ENCODE peak calls at places on chromosomes 11 and 22, in nine cellular contexts. One of them, this sample, is unnamed.
A peak's percentile ranks its signal among the peaks of the same experiment; 100 is the strongest.

GRCh38 chr22:37464181-37464580 is 22.0 kb downstream of the MFNG start:
- DNase-seq in stomach: no peak
- DNase-seq in sigmoid colon: no peak
- DNase-seq in K562: no peak
- DNase-seq in upper lobe of left lung: no peak
- DNase-seq in transverse colon: peak; percentile 17
- DNase-seq in HepG2: no peak
- DNase-seq in H1: no peak
- DNase-seq in esophagus muscularis mucosa: no peak
- DNase-seq in this sample: no peak

GRCh38 chr11:70866834-70867233 is 385.5 kb downstream of the SHANK2 start:
- DNase-seq in stomach: no peak
- DNase-seq in sigmoid colon: no peak
- DNase-seq in K562: no peak
- DNase-seq in upper lobe of left lung: no peak
- DNase-seq in transverse colon: no peak
- DNase-seq in HepG2: no peak
- DNase-seq in H1: no peak
- DNase-seq in esophagus muscularis mucosa: no peak
- DNase-seq in this sample: no peak

GRCh38 chr11:108890482-108891092 is 225.7 kb downstream of the DDX10 start:
- DNase-seq in stomach: no peak
- DNase-seq in sigmoid colon: no peak
- DNase-seq in K562: no peak
- DNase-seq in upper lobe of left lung: no peak
- DNase-seq in transverse colon: no peak
- DNase-seq in HepG2: no peak
- DNase-seq in H1: no peak
- DNase-seq in esophagus muscularis mucosa: no peak
- DNase-seq in this sample: no peak

GRCh38 chr22:32202539-32203180 is 2.2 kb downstream of the RFPL2 start:
- DNase-seq in stomach: peak; percentile 52
- DNase-seq in sigmoid colon: no peak
- DNase-seq in K562: peak; percentile 18
- DNase-seq in upper lobe of left lung: peak; percentile 74
- DNase-seq in transverse colon: peak; percentile 71
- DNase-seq in HepG2: peak; percentile 68
- DNase-seq in H1: no peak
- DNase-seq in esophagus muscularis mucosa: peak; percentile 82
- DNase-seq in this sample: no peak

GRCh38 chr11:81010631-81011030 is 1569.8 kb upstream of the TENM4 start:
- DNase-seq in stomach: no peak
- DNase-seq in sigmoid colon: no peak
- DNase-seq in K562: no peak
- DNase-seq in upper lobe of left lung: no peak
- DNase-seq in transverse colon: no peak
- DNase-seq in HepG2: no peak
- DNase-seq in H1: no peak
- DNase-seq in esophagus muscularis mucosa: no peak
- DNase-seq in this sample: no peak

GRCh38 chr11:66857927-66858185 is 992 bp downstream of the LRFN4 start:
- DNase-seq in stomach: no peak
- DNase-seq in sigmoid colon: no peak
- DNase-seq in K562: no peak
- DNase-seq in upper lobe of left lung: no peak
- DNase-seq in transverse colon: no peak
- DNase-seq in HepG2: no peak
- DNase-seq in H1: no peak
- DNase-seq in esophagus muscularis mucosa: no peak
- DNase-seq in this sample: no peak

GRCh38 chr22:44338906-44339305 is 26.2 kb upstream of the SHISAL1 start:
- DNase-seq in stomach: peak; percentile 79
- DNase-seq in sigmoid colon: no peak
- DNase-seq in K562: no peak
- DNase-seq in upper lobe of left lung: no peak
- DNase-seq in transverse colon: no peak
- DNase-seq in HepG2: no peak
- DNase-seq in H1: no peak
- DNase-seq in esophagus muscularis mucosa: no peak
- DNase-seq in this sample: no peak

GRCh38 chr11:108536783-108537182 is 38.6 kb upstream of the POGLUT3 start:
- DNase-seq in stomach: no peak
- DNase-seq in sigmoid colon: no peak
- DNase-seq in K562: no peak
- DNase-seq in upper lobe of left lung: peak; percentile 31
- DNase-seq in transverse colon: no peak
- DNase-seq in HepG2: no peak
- DNase-seq in H1: no peak
- DNase-seq in esophagus muscularis mucosa: peak; percentile 24
- DNase-seq in this sample: no peak

GRCh38 chr22:40313007-40313406 is 33.3 kb upstream of the ADSL start:
- DNase-seq in stomach: no peak
- DNase-seq in sigmoid colon: no peak
- DNase-seq in K562: no peak
- DNase-seq in upper lobe of left lung: no peak
- DNase-seq in transverse colon: no peak
- DNase-seq in HepG2: no peak
- DNase-seq in H1: no peak
- DNase-seq in esophagus muscularis mucosa: no peak
- DNase-seq in this sample: no peak

GRCh38 chr11:22802861-22803260 is 26.7 kb downstream of the SVIP start:
- DNase-seq in stomach: no peak
- DNase-seq in sigmoid colon: no peak
- DNase-seq in K562: no peak
- DNase-seq in upper lobe of left lung: no peak
- DNase-seq in transverse colon: no peak
- DNase-seq in HepG2: peak; percentile 76
- DNase-seq in H1: no peak
- DNase-seq in esophagus muscularis mucosa: no peak
- DNase-seq in this sample: no peak

GRCh38 chr22:37173709-37174108 is 14.3 kb downstream of the C1QTNF6 start:
- DNase-seq in stomach: no peak
- DNase-seq in sigmoid colon: peak; percentile 79
- DNase-seq in K562: no peak
- DNase-seq in upper lobe of left lung: peak; percentile 14
- DNase-seq in transverse colon: no peak
- DNase-seq in HepG2: no peak
- DNase-seq in H1: no peak
- DNase-seq in esophagus muscularis mucosa: no peak
- DNase-seq in this sample: peak; percentile 84

GRCh38 chr22:26597026-26597425 is 7.1 kb upstream of the TPST2 start:
- DNase-seq in stomach: no peak
- DNase-seq in sigmoid colon: no peak
- DNase-seq in K562: peak; percentile 27
- DNase-seq in upper lobe of left lung: no peak
- DNase-seq in transverse colon: no peak
- DNase-seq in HepG2: no peak
- DNase-seq in H1: no peak
- DNase-seq in esophagus muscularis mucosa: no peak
- DNase-seq in this sample: no peak

GRCh38 chr22:36658900-36659299 is 44.7 kb downstream of the CACNG2 start:
- DNase-seq in stomach: no peak
- DNase-seq in sigmoid colon: no peak
- DNase-seq in K562: no peak
- DNase-seq in upper lobe of left lung: no peak
- DNase-seq in transverse colon: no peak
- DNase-seq in HepG2: no peak
- DNase-seq in H1: no peak
- DNase-seq in esophagus muscularis mucosa: no peak
- DNase-seq in this sample: no peak

GRCh38 chr11:126479178-126479930 is 123.9 kb downstream of the ST3GAL4 start:
- DNase-seq in stomach: no peak
- DNase-seq in sigmoid colon: no peak
- DNase-seq in K562: no peak
- DNase-seq in upper lobe of left lung: no peak
- DNase-seq in transverse colon: no peak
- DNase-seq in HepG2: no peak
- DNase-seq in H1: no peak
- DNase-seq in esophagus muscularis mucosa: no peak
- DNase-seq in this sample: no peak

GRCh38 chr11:123640677-123641494 is 13.5 kb downstream of the SCN3B start:
- DNase-seq in stomach: peak; percentile 53
- DNase-seq in sigmoid colon: no peak
- DNase-seq in K562: peak; percentile 81
- DNase-seq in upper lobe of left lung: peak; percentile 25
- DNase-seq in transverse colon: peak; percentile 26
- DNase-seq in HepG2: peak; percentile 20
- DNase-seq in H1: no peak
- DNase-seq in esophagus muscularis mucosa: no peak
- DNase-seq in this sample: no peak

GRCh38 chr11:76672431-76673163 is 2.0 kb upstream of the LRRC32 start:
- DNase-seq in stomach: no peak
- DNase-seq in sigmoid colon: no peak
- DNase-seq in K562: no peak
- DNase-seq in upper lobe of left lung: no peak
- DNase-seq in transverse colon: peak; percentile 41
- DNase-seq in HepG2: no peak
- DNase-seq in H1: no peak
- DNase-seq in esophagus muscularis mucosa: no peak
- DNase-seq in this sample: no peak

DNA sequence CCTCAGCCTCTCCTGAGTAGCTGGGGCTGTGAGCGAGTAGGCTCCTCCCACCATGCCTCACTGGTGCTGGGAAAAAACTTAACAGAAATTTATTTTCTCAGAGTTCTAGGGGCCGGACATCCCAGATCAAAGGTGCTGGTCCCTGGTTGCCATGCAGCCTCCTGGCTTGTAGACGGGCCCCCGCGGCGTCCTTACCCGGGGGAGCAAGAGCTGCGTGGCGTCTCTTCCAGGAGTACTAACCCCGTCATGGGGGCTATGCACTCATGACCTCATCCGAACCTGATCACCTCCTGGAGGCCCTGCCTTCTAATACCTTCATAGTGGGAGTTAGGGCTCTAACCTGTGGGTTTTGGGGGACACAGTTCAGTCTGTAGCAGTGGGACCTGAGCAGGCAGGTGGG is 2.6 kb downstream of the TRABD start:
- DNase-seq in stomach: no peak
- DNase-seq in sigmoid colon: no peak
- DNase-seq in K562: no peak
- DNase-seq in upper lobe of left lung: no peak
- DNase-seq in transverse colon: no peak
- DNase-seq in HepG2: no peak
- DNase-seq in H1: no peak
- DNase-seq in esophagus muscularis mucosa: no peak
- DNase-seq in this sample: no peak
- TF ChIP-seq EP300 in stomach: no peak
- TF ChIP-seq EP300 in sigmoid colon: no peak
- TF ChIP-seq EP300 in K562: no peak
- TF ChIP-seq EP300 in upper lobe of left lung: no peak
- TF ChIP-seq EP300 in transverse colon: no peak
- TF ChIP-seq EP300 in HepG2: no peak
- TF ChIP-seq EP300 in H1: no peak
- TF ChIP-seq EP300 in esophagus muscularis mucosa: no peak
- TF ChIP-seq EP300 in this sample: no peak

DNA sequence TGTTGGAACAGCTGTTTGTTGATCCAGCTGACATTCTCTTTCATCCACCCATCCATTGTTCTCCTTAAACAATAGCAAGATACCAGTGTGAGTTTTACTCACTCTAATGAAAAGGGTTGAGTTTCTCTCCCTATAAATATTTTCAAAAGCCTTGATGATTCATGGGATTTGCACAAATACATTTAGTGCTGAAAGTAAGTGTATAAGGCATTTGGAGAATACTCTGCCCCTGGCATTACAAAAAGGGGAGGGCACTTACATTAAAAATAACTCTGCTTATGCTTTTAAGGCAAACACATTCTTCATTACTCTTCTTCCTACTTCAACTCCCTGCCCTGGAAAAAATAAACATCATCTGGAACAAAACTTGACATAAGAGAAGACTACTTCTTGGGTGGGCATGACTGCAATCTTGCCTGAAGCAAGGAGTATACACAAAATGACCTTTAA is 634.9 kb downstream of the METTL15 start:
- DNase-seq in stomach: no peak
- DNase-seq in sigmoid colon: no peak
- DNase-seq in K562: no peak
- DNase-seq in upper lobe of left lung: no peak
- DNase-seq in transverse colon: no peak
- DNase-seq in HepG2: no peak
- DNase-seq in H1: no peak
- DNase-seq in esophagus muscularis mucosa: no peak
- DNase-seq in this sample: no peak
- TF ChIP-seq POLR2AphosphoS5 in stomach: no peak
- TF ChIP-seq POLR2AphosphoS5 in sigmoid colon: no peak
- TF ChIP-seq POLR2AphosphoS5 in K562: no peak
- TF ChIP-seq POLR2AphosphoS5 in upper lobe of left lung: no peak
- TF ChIP-seq POLR2AphosphoS5 in transverse colon: no peak
- TF ChIP-seq POLR2AphosphoS5 in HepG2: no peak
- TF ChIP-seq POLR2AphosphoS5 in H1: no peak
- TF ChIP-seq POLR2AphosphoS5 in esophagus muscularis mucosa: no peak
- TF ChIP-seq POLR2AphosphoS5 in this sample: no peak

DNA sequence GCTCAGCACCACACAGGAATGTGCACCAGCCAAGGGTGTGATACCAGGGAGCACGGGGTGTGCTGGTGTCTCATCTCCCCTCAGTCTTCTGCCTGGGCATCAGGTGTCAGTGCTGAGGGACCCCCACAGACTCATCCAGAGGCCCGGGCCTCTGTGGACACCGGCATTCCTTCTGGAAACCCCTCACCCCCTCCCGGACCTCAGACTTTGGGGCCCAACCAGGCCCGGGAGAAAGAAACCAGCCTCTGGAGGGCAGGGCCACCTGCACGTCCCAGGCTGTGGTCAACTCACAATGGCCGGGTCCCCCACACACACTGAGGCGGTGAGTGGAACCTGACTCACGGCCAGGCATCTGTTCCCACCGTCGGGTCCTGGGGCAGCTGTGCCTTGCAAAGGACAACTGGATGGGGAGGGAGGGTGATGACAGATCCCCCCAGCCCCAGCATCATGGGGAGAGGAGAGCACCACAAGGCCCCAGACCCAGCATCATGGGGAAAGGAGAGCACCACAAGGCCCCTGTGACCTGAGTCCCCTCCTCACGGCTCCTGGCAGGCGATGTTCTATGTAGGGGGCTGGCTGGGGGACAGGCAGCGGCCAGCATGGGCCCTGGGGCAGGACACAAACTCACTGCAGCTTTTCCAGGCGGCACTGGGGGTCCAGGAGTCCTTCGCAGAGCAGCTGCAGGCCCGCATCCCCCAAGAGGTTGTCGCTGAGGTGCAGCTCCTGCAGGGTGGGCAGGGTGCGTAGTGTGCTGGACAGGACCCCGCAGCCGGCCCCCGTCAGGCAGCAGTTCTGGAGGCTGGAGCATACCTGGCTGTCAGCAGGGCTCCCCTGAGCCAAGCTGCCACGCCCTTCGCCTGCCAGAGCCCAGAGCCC is 7.6 kb downstream of the RNH1 start:
- DNase-seq in stomach: no peak
- DNase-seq in sigmoid colon: no peak
- DNase-seq in K562: no peak
- DNase-seq in upper lobe of left lung: peak; percentile 19
- DNase-seq in transverse colon: no peak
- DNase-seq in HepG2: no peak
- DNase-seq in H1: no peak
- DNase-seq in esophagus muscularis mucosa: no peak
- DNase-seq in this sample: no peak
- H3K36me3 ChIP-seq in stomach: peaks cover 76% of the 10 kb centered on the region
- H3K36me3 ChIP-seq in sigmoid colon: peaks cover 47% of the 10 kb centered on the region
- H3K36me3 ChIP-seq in K562: peaks cover 84% of the 10 kb centered on the region
- H3K36me3 ChIP-seq in upper lobe of left lung: peaks cover 72% of the 10 kb centered on the region
- H3K36me3 ChIP-seq in transverse colon: peaks cover 41% of the 10 kb centered on the region
- H3K36me3 ChIP-seq in HepG2: peaks cover 59% of the 10 kb centered on the region
- H3K36me3 ChIP-seq in H1: peaks cover 50% of the 10 kb centered on the region
- H3K36me3 ChIP-seq in esophagus muscularis mucosa: peaks cover 77% of the 10 kb centered on the region
- H3K36me3 ChIP-seq in this sample: peaks cover 74% of the 10 kb centered on the region

GRCh38 chr11:86551693-86552092 is 120.7 kb downstream of the ME3 start:
- DNase-seq in stomach: no peak
- DNase-seq in sigmoid colon: no peak
- DNase-seq in K562: no peak
- DNase-seq in upper lobe of left lung: no peak
- DNase-seq in transverse colon: no peak
- DNase-seq in HepG2: peak; percentile 33
- DNase-seq in H1: no peak
- DNase-seq in esophagus muscularis mucosa: no peak
- DNase-seq in this sample: no peak
- TF ChIP-seq EP300 in stomach: no peak
- TF ChIP-seq EP300 in sigmoid colon: no peak
- TF ChIP-seq EP300 in K562: no peak
- TF ChIP-seq EP300 in upper lobe of left lung: peak; percentile 0
- TF ChIP-seq EP300 in transverse colon: no peak
- TF ChIP-seq EP300 in HepG2: no peak
- TF ChIP-seq EP300 in H1: no peak
- TF ChIP-seq EP300 in esophagus muscularis mucosa: no peak
- TF ChIP-seq EP300 in this sample: no peak

This sample was measured in suprapubic skin.